ENCODE peak calls at places on chromosomes 3 and 15, in five cellular contexts. X is ovary; H is thoracic aorta; M is CD8-positive, alpha-beta T cell; E is fibroblast of lung. Y is an unnamed sample.

GRCh38 chr3:184832044-184832443 is 20.1 kb downstream of the VPS8 start:
- DNase-seq in X (no peak), H (no peak), M (no peak), E (no peak), Y (no peak)

GRCh38 chr3:186208328-186208989 is 99.6 kb upstream of the ETV5 start:
- DNase-seq in X (no peak), H (no peak), M (no peak), E (no peak), Y (no peak)

GRCh38 chr3:187271582-187271981 is 20.0 kb downstream of the MASP1 start:
- DNase-seq in X (no peak), H (no peak), M (no peak), E (no peak), Y (no peak)

GRCh38 chr3:187669675-187670504 is at the start of gene SST:
- DNase-seq in X (peak), H (no peak), M (no peak), E (peak), Y (no peak)

GRCh38 chr15:64019764-64020163 is 26.5 kb downstream of the DAPK2 start:
- DNase-seq in X (no peak), H (no peak), M (no peak), E (no peak), Y (no peak)

GRCh38 chr3:14352002-14352627 is 50.3 kb upstream of the SLC6A6 start:
- DNase-seq in X (no peak), H (no peak), M (no peak), E (peak), Y (peak)

GRCh38 chr3:191306428-191306827 is 22.8 kb upstream of the CCDC50 start:
- DNase-seq in X (no peak), H (no peak), M (no peak), E (no peak), Y (no peak)

GRCh38 chr3:173066044-173066679 is 74.9 kb downstream of the SPATA16 start:
- DNase-seq in X (no peak), H (no peak), M (no peak), E (peak), Y (no peak)

GRCh38 chr3:53199834-53200233 is 38.8 kb downstream of the PRKCD start:
- DNase-seq in X (no peak), H (no peak), M (no peak), E (no peak), Y (no peak)

GRCh38 chr3:69406156-69406555 is 20.3 kb upstream of the FRMD4B start:
- DNase-seq in X (no peak), H (no peak), M (no peak), E (peak), Y (no peak)

GRCh38 chr3:65778966-65779365 is 259.8 kb downstream of the MAGI1 start:
- DNase-seq in X (no peak), H (no peak), M (no peak), E (no peak), Y (no peak)

GRCh38 chr3:192063570-192063969 is 602.6 kb downstream of the PYDC2 start:
- DNase-seq in X (no peak), H (no peak), M (no peak), E (peak), Y (no peak)

GRCh38 chr3:12579919-12580318 is 23.0 kb downstream of the MKRN2 start:
- DNase-seq in X (no peak), H (no peak), M (no peak), E (peak), Y (no peak)

GRCh38 chr3:131762981-131763380 is 260.2 kb upstream of the MRPL3 start:
- DNase-seq in X (no peak), H (no peak), M (no peak), E (no peak), Y (no peak)

GRCh38 chr3:124266517-124266916 is 274.6 kb upstream of the ROPN1 start:
- DNase-seq in X (no peak), H (no peak), M (no peak), E (peak), Y (no peak)

GRCh38 chr3:11377726-11378125 is 105.5 kb downstream of the ATG7 start:
- DNase-seq in X (no peak), H (no peak), M (no peak), E (no peak), Y (no peak)

GRCh38 chr3:98602078-98602678 is 8.8 kb upstream of the CPOX start:
- DNase-seq in X (no peak), H (no peak), M (no peak), E (peak), Y (no peak)

GRCh38 chr3:39086066-39086657 is 21.3 kb downstream of the GORASP1 start:
- DNase-seq in X (no peak), H (no peak), M (no peak), E (no peak), Y (no peak)

GRCh38 chr3:39090922-39091321 is 16.5 kb downstream of the GORASP1 start:
- DNase-seq in X (no peak), H (no peak), M (no peak), E (peak), Y (no peak)

GRCh38 chr3:39088456-39088855 is 19.0 kb downstream of the GORASP1 start:
- DNase-seq in X (no peak), H (no peak), M (no peak), E (no peak), Y (no peak)

GRCh38 chr3:39088889-39089288 is 18.5 kb downstream of the GORASP1 start:
- DNase-seq in X (no peak), H (no peak), M (no peak), E (peak), Y (no peak)
- H3K4me3 ChIP-seq in X (no peak), H (no peak), M (no peak), E (no peak), Y (no peak)

GRCh38 chr3:64140651-64141050 is 84.6 kb downstream of the PRICKLE2 start:
- DNase-seq in X (no peak), H (no peak), M (no peak), E (peak), Y (no peak)
- H3K27ac ChIP-seq in X (no peak), H (no peak), M (no peak), E (no peak), Y (peak)

GRCh38 chr3:160159346-160159745 is 65.9 kb upstream of the C3orf80 start:
- DNase-seq in X (no peak), H (no peak), M (no peak), E (no peak), Y (no peak)

GRCh38 chr3:160168290-160168689 is 56.9 kb upstream of the C3orf80 start:
- DNase-seq in X (no peak), H (no peak), M (no peak), E (no peak), Y (no peak)

GRCh38 chr3:160162440-160162839 is 62.8 kb upstream of the C3orf80 start:
- DNase-seq in X (no peak), H (no peak), M (no peak), E (no peak), Y (no peak)

GRCh38 chr3:160159806-160160205 is 65.4 kb upstream of the C3orf80 start:
- DNase-seq in X (no peak), H (no peak), M (no peak), E (no peak), Y (no peak)

DNA sequence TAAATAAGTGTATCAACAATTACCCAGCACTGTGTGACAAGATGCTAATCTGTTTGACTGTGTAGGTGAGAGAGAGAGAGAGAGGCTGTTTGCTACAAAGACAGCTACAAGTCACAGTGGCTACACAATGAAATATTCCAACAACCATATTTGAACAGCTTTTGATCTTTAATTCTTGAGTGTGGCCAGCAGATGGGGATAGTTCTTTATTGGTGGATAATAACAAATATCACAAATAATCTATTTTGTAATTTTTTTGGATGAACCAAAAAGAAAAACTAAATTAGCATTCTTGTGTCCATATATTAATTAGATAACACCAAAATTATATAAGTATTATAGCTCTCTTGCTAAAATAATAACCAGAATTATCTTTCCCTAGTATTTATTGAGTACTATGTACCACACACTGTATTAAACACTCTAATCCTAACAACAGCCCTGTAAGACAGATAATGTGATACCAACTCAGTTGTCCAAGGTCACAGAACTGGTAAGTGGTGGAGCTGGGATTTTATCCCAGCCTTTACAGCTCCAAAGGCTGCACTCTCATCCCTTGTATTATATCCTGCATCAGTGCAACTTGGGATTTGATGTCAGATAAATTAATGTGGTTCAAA is 61.9 kb upstream of the C3orf80 start:
- DNase-seq in X (no peak), H (no peak), M (no peak), E (peak), Y (no peak)
- TF ChIP-seq CTCF in X (no peak), H (peak), M (no peak), E (no peak), Y (peak)

DNA sequence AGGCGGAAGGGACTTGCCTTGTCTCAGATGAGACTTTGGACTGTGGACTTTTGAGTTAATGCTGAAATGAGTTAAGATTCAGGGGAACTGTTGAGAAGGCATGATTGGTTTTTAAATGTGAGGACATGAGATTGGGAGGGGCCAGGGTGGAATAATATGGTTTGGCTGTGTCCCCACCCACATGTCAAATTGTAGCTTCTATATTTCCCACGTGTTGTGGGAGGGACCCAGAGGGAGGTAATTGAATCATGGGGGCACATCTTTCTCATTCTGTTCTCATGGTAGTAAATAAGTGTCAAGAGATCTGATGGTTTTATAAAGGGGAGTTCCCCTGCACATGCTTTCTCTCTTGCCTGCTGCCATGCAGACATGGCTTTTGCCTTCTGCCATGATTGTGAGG is 89.2 kb downstream of the CGGBP1 start:
- DNase-seq in X (no peak), H (no peak), M (no peak), E (no peak), Y (no peak)
- H3K4me3 ChIP-seq in X (no peak), H (no peak), M (no peak), E (no peak), Y (no peak)

DNA sequence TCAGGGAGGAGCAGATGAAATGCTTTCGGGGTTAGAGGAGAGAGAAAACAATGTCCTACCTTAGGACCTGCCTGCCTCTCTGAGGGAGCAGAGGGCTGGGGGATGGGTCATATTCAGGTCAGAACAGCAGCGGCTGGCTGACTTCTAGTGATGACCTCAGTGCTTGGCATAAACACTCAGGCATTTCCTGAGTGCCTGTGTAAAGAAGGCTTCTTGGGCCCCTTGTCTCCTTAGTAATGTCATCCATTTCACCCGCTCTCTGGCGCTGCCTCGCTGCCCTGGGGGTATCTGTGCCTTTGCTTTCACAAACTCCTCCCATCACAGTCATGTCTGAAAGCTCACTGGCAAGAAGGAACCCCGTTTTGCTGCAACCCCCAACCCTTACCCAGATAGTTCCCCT is 82.9 kb upstream of the GSK3B start:
- DNase-seq in X (no peak), H (peak), M (peak), E (peak), Y (no peak)
- H3K27ac ChIP-seq in X (no peak), H (peak), M (no peak), E (peak), Y (no peak)

GRCh38 chr15:44584162-44584749 is 47.3 kb downstream of the EIF3J start:
- DNase-seq in X (peak), H (no peak), M (peak), E (peak), Y (no peak)
- TF ChIP-seq CTCF in X (no peak), H (no peak), M (peak), E (no peak), Y (no peak)

DNA sequence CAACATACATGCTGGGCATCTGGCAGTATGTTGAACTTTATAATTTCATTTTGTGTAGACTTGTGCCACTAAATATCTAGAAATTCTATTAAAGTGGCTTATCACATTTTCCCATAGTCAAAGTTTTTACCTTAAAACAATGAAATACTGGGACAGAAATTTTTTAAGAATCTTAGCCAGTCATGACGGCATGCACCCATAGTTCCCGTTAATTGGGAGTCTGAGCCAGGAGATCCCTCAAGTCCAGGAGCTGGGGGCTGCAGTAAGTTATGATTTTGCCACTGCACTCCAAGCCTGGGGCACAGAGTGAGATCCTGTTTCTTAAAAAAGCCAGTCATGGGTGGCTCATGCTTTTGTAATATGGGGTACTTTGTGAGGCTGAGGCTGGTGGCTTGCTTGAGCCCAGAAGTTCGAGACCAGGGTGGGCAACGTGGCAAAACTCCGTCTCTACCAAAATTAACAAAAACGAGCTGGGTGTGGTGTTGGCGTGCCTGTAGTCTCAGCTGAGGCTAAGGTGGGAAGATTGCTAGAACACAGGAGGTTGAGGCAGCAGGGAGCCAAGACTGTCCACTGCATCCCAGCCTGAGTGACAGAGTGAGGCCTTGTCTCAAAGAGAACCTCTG is 3.1 kb downstream of the RPSA start:
- DNase-seq in X (no peak), H (no peak), M (no peak), E (no peak), Y (no peak)
- H3K4me3 ChIP-seq in X (no peak), H (no peak), M (no peak), E (no peak), Y (no peak)

GRCh38 chr15:101669744-101670143 is 17.6 kb upstream of the TM2D3 start:
- DNase-seq in X (no peak), H (no peak), M (no peak), E (peak), Y (no peak)
- H3K27ac ChIP-seq in X (no peak), H (no peak), M (no peak), E (no peak), Y (no peak)